ENCODE peak calls at places on chromosomes 6 and 20, in ten cellular contexts. H, K, L, O, S, A, E, X, I and Z are unnamed samples.
A peak's percentile ranks its signal among the peaks of the same experiment; 100 is the strongest.

GRCh38 chr6:144195671-144196070 is 45.4 kb downstream of the STX11 start:
- DNase-seq in H (no peak), K (no peak), L (no peak), O (no peak), S (no peak), A (peak; percentile 41), E (no peak), X (peak; percentile 50), I (peak; percentile 42), Z (no peak)

GRCh38 chr6:78259935-78260334 is 607.1 kb downstream of the MEI4 start:
- DNase-seq in H (no peak), K (no peak), L (no peak), O (no peak), S (no peak), A (no peak), E (no peak), X (no peak), I (no peak), Z (no peak)

GRCh38 chr6:166244353-166245045 is 63.7 kb downstream of the PRR18 start:
- DNase-seq in H (no peak), K (peak; percentile 17), L (no peak), O (no peak), S (no peak), A (no peak), E (peak; percentile 84), X (no peak), I (no peak), Z (no peak)

GRCh38 chr20:18657575-18657974 is 69.7 kb downstream of the DTD1 start:
- DNase-seq in H (no peak), K (no peak), L (peak; percentile 39), O (peak; percentile 90), S (no peak), A (peak; percentile 46), E (no peak), X (peak; percentile 77), I (peak; percentile 59), Z (no peak)

GRCh38 chr6:163892814-163893561 is 478.5 kb downstream of the QKI start:
- DNase-seq in H (no peak), K (no peak), L (no peak), O (no peak), S (no peak), A (no peak), E (no peak), X (no peak), I (no peak), Z (no peak)

GRCh38 chr20:58752565-58752964 is 60.0 kb downstream of the NPEPL1 start:
- DNase-seq in H (no peak), K (no peak), L (no peak), O (no peak), S (no peak), A (no peak), E (no peak), X (no peak), I (no peak), Z (no peak)

GRCh38 chr20:8331740-8332412 is 199.8 kb downstream of the PLCB1 start:
- DNase-seq in H (no peak), K (no peak), L (peak; percentile 83), O (peak; percentile 81), S (no peak), A (peak; percentile 21), E (no peak), X (peak; percentile 77), I (peak; percentile 87), Z (no peak)

GRCh38 chr6:149236584-149236983 is 80.9 kb upstream of the TAB2 start:
- DNase-seq in H (no peak), K (no peak), L (no peak), O (peak; percentile 41), S (no peak), A (no peak), E (no peak), X (peak; percentile 57), I (peak; percentile 88), Z (no peak)

GRCh38 chr6:108167449-108167903 is 1.7 kb downstream of the NR2E1 start:
- DNase-seq in H (peak; percentile 86), K (no peak), L (no peak), O (no peak), S (no peak), A (no peak), E (no peak), X (no peak), I (no peak), Z (no peak)

GRCh38 chr6:108169801-108170606 is 4.2 kb downstream of the NR2E1 start:
- DNase-seq in H (peak; percentile 69), K (peak; percentile 17), L (no peak), O (no peak), S (no peak), A (no peak), E (no peak), X (no peak), I (no peak), Z (no peak)

GRCh38 chr6:108168026-108168463 is 2.2 kb downstream of the NR2E1 start:
- DNase-seq in H (peak; percentile 69), K (no peak), L (no peak), O (no peak), S (no peak), A (no peak), E (no peak), X (no peak), I (no peak), Z (no peak)

GRCh38 chr6:108168980-108169800 is 3.4 kb downstream of the NR2E1 start:
- DNase-seq in H (peak; percentile 78), K (peak; percentile 18), L (no peak), O (no peak), S (peak; percentile 39), A (no peak), E (no peak), X (no peak), I (no peak), Z (no peak)

GRCh38 chr6:108168501-108168979 is 2.7 kb downstream of the NR2E1 start:
- DNase-seq in H (peak; percentile 71), K (no peak), L (peak; percentile 49), O (peak; percentile 17), S (peak; percentile 61), A (no peak), E (peak; percentile 30), X (no peak), I (peak; percentile 28), Z (no peak)
- H3K4me3 ChIP-seq in H (peak overlapping the region; percentile 62), K (peak overlapping the region; percentile 37), L (no peak overlapping the region), O (no peak overlapping the region), S (peak overlapping the region; percentile 49), A (no peak overlapping the region), E (no peak overlapping the region), X (no peak overlapping the region), I (no peak overlapping the region), Z (no peak overlapping the region)

DNA sequence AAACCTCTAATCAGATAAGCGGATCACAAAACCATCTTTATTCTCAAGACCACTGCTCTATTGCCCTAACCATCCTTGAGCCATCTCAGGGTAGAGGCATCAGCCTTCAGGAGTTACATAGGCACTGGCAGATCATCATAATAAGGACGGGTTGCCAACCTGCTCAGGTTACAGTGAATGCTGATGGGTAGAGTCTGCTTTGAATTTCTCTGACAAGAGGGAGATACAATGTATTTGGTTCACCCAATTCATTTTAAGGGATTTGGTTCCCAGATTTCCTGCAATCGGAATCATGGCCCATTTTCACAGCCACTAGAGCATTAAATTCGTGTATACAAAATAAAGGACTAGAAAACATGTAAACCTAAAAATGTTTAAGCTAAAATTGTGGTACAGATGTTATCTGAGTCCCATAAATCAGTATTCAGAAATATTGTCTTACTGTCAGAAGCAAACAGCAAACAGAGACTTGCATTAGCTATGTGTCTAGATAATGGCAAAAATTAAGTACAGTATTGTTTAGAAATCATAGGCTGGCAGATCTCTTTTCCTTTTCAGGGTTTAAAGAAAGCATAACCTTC is 41.9 kb upstream of the TMEM170B start:
- DNase-seq in H (no peak), K (no peak), L (no peak), O (no peak), S (no peak), A (no peak), E (no peak), X (no peak), I (no peak), Z (no peak)
- H3K4me3 ChIP-seq in H (no peak overlapping the region), K (no peak overlapping the region), L (no peak overlapping the region), O (no peak overlapping the region), S (no peak overlapping the region), A (no peak overlapping the region), E (no peak overlapping the region), X (no peak overlapping the region), I (no peak overlapping the region), Z (no peak overlapping the region)

GRCh38 chr6:121319603-121320002 is 14.7 kb downstream of the TBC1D32 start:
- DNase-seq in H (no peak), K (no peak), L (no peak), O (no peak), S (no peak), A (no peak), E (no peak), X (no peak), I (no peak), Z (no peak)

GRCh38 chr6:121314407-121315112 is 19.7 kb downstream of the TBC1D32 start:
- DNase-seq in H (no peak), K (peak; percentile 72), L (no peak), O (no peak), S (no peak), A (no peak), E (no peak), X (no peak), I (no peak), Z (no peak)

GRCh38 chr6:121321282-121321681 is 13.0 kb downstream of the TBC1D32 start:
- DNase-seq in H (no peak), K (no peak), L (no peak), O (no peak), S (no peak), A (no peak), E (no peak), X (no peak), I (no peak), Z (no peak)

DNA sequence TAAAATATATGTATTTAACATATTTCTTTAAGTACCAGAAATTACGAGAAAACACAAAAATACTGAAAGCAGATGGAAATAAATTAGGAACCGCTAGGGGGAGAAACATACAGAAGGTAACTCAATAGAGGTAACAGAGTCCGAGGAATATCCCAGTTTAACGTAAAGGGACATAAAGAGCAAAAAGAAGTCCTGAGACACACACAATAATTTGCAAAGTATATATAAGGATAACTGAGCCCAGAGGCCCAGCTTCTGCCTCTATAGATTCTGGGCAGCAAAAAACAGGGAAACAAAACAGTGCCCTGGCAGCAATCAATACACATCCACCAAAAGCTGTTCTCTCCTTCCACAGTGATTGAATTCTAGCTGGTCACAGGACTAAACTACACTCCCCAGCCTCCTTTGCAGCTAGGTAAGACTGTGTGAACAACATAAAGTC is 15.1 kb downstream of the TBC1D32 start:
- DNase-seq in H (peak; percentile 78), K (peak; percentile 32), L (peak; percentile 45), O (peak; percentile 60), S (no peak), A (no peak), E (no peak), X (no peak), I (peak; percentile 47), Z (no peak)
- H3K4me3 ChIP-seq in H (no peak overlapping the region), K (no peak overlapping the region), L (peak overlapping the region; percentile 34), O (no peak overlapping the region), S (no peak overlapping the region), A (no peak overlapping the region), E (no peak overlapping the region), X (no peak overlapping the region), I (peak overlapping the region; percentile 21), Z (no peak overlapping the region)

DNA sequence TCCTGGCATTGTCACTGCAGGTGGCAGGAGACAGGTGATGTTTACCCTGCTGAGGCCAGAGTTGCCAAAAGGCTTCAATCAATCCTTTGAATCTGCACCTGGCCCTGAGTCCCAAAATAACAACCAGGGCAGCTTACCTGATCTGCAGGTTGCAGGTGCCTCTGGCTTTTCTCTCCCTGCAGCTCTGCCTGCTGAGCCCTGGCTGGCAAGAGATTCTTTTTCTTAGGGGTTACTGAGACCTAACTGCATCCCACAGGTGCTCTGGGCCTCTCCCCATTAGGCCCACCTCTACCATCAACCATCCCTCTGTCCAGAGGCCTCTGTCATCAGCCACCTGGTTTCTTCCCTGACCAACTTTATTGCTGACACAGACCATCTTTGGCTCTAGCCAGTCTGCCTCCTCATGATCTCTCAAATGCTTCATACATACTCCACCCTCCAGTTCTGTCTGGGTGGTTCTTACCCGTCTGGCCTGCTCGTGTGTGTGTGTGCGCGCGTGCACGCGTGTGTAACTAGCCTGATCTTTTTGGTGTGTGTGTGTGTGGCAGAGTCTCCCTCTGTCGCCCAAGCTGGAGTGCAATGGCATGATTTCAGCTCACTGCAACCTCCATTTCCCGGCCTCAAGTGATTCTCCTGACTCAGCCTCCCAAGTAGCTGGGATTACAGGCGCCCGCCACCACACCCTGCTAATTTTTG is 13.7 kb downstream of the BCL2L1 start:
- DNase-seq in H (peak; percentile 53), K (no peak), L (no peak), O (no peak), S (no peak), A (no peak), E (no peak), X (no peak), I (no peak), Z (no peak)
- H3K4me3 ChIP-seq in H (no peak overlapping the region), K (no peak overlapping the region), L (no peak overlapping the region), O (no peak overlapping the region), S (no peak overlapping the region), A (no peak overlapping the region), E (no peak overlapping the region), X (no peak overlapping the region), I (no peak overlapping the region), Z (no peak overlapping the region)